ENCODE peak calls at places on chromosomes 1 and 21, in eight cellular contexts. T, G, Z, Y, B, E, S and A are unnamed samples.

GRCh38 chr1:227944931-227945890 is 2.5 kb downstream of the WNT9A start:
- DNase-seq in Z (peak; percentile 70), Y (no peak), E (no peak), T (peak; percentile 4), S (no peak), B (no peak), G (no peak), A (no peak)

GRCh38 chr21:39439232-39439631 is 6.3 kb downstream of the LCA5L start:
- DNase-seq in B (no peak), Y (no peak), Z (no peak), G (no peak), T (no peak), E (no peak), S (no peak), A (no peak)

GRCh38 chr21:17780539-17780938 is 38.6 kb downstream of the C21orf91 start:
- DNase-seq in E (no peak), Y (no peak), T (no peak), B (no peak), S (no peak), G (no peak), Z (no peak), A (no peak)

GRCh38 chr1:43541721-43542401 is 11.2 kb downstream of the PTPRF start:
- DNase-seq in E (peak; percentile 65), T (peak; percentile 60), Y (no peak), B (no peak), Z (no peak), G (no peak), S (no peak), A (no peak)

GRCh38 chr1:151968058-151968457 is 25.6 kb downstream of the S100A10 start:
- DNase-seq in S (peak; percentile 25), G (no peak), B (no peak), Y (no peak), T (peak; percentile 57), Z (peak; percentile 89), E (no peak), A (peak; percentile 73)

GRCh38 chr1:85228952-85229351 is 28.1 kb upstream of the SYDE2 start:
- DNase-seq in S (no peak), Z (no peak), T (no peak), E (no peak), G (no peak), Y (no peak), B (no peak), A (no peak)

GRCh38 chr21:42424848-42425602 is 21.3 kb downstream of the UBASH3A start:
- DNase-seq in E (no peak), G (no peak), Y (peak; percentile 56), S (no peak), T (no peak), B (no peak), Z (no peak), A (no peak)

GRCh38 chr1:164563821-164564251 is 4.9 kb downstream of the PBX1 start:
- DNase-seq in Y (no peak), B (no peak), E (no peak), Z (no peak), S (no peak), T (no peak), G (no peak), A (no peak)

GRCh38 chr1:198686069-198686728 is 47.4 kb downstream of the PTPRC start:
- DNase-seq in Y (no peak), Z (peak; percentile 70), T (peak; percentile 33), S (no peak), B (no peak), E (no peak), G (no peak), A (peak; percentile 83)

GRCh38 chr1:22861764-22862440 is 110.8 kb downstream of the LACTBL1 start:
- DNase-seq in S (peak; percentile 40), Y (no peak), E (no peak), B (no peak), G (peak; percentile 31), T (peak; percentile 90), Z (peak; percentile 58), A (peak; percentile 78)

GRCh38 chr1:245804696-245805095 is 649.9 kb downstream of the KIF26B start:
- DNase-seq in T (no peak), S (no peak), B (no peak), Z (no peak), Y (no peak), E (no peak), G (no peak), A (no peak)

GRCh38 chr1:224499204-224499603 is 64.6 kb upstream of the WDR26 start:
- DNase-seq in E (no peak), Y (no peak), G (no peak), S (no peak), B (no peak), T (peak; percentile 27), Z (peak; percentile 39), A (peak; percentile 57)

GRCh38 chr1:162391790-162392563 is 10.4 kb downstream of the C1orf226 start:
- DNase-seq in E (no peak), B (no peak), T (peak; percentile 68), S (peak; percentile 34), Y (no peak), G (no peak), Z (peak; percentile 71), A (peak; percentile 68)

GRCh38 chr1:162069334-162070093 is at the start of gene NOS1AP:
- DNase-seq in G (no peak), Z (peak; percentile 88), Y (peak; percentile 69), B (peak; percentile 78), T (peak; percentile 93), E (no peak), S (peak; percentile 91), A (peak; percentile 76)

GRCh38 chr1:60547821-60548220 is 474.3 kb upstream of the C1orf87 start:
- DNase-seq in S (peak; percentile 5), G (no peak), T (no peak), Z (no peak), Y (no peak), E (no peak), B (no peak), A (no peak)

GRCh38 chr1:4086085-4086850 is 186.2 kb upstream of the C1orf174 start:
- DNase-seq in Z (no peak), T (no peak), G (no peak), S (no peak), Y (no peak), B (no peak), E (no peak), A (no peak)

GRCh38 chr1:214058071-214058470 is 70.3 kb downstream of the PROX1 start:
- DNase-seq in G (no peak), Y (no peak), E (no peak), B (no peak), T (no peak), Z (no peak), S (no peak), A (no peak)

GRCh38 chr1:48619529-48619928 is 147.5 kb upstream of the SPATA6 start:
- DNase-seq in S (peak; percentile 66), B (no peak), E (no peak), Y (no peak), G (peak; percentile 3), T (no peak), Z (peak; percentile 78), A (peak; percentile 41)

GRCh38 chr1:46394872-46395465 is 852 bp downstream of the FAAH start:
- DNase-seq in B (no peak), Y (no peak), G (no peak), E (no peak), Z (no peak), S (no peak), T (peak; percentile 3), A (no peak)

GRCh38 chr21:37984416-37984815 is 68.2 kb upstream of the KCNJ6 start:
- DNase-seq in E (no peak), B (no peak), Z (peak; percentile 71), Y (no peak), G (no peak), T (no peak), S (no peak), A (peak; percentile 49)

GRCh38 chr1:232682248-232682647 is 52.3 kb upstream of the SIPA1L2 start:
- DNase-seq in S (no peak), E (no peak), T (no peak), B (no peak), Y (no peak), G (no peak), Z (no peak), A (no peak)

GRCh38 chr1:12495725-12496124 is 122.3 kb downstream of the DHRS3 start:
- DNase-seq in G (no peak), S (peak; percentile 18), E (no peak), T (no peak), Z (no peak), Y (no peak), B (no peak), A (no peak)

GRCh38 chr1:93604411-93604810 is 77.2 kb downstream of the BCAR3 start:
- DNase-seq in T (no peak), E (no peak), S (no peak), B (no peak), Y (no peak), Z (no peak), G (no peak), A (no peak)